ENCODE peak calls at places on chromosomes 6 and 20, in seven cellular contexts. P, Q, S, T, V, J and I are unnamed samples.

GRCh38 chr6:169250660-169251059 is 3.0 kb downstream of the THBS2 start:
- DNase-seq in T (peak), P (no peak), J (peak), V (no peak), Q (no peak), S (no peak), I (no peak)

GRCh38 chr6:35034411-35035171 is 106.5 kb downstream of the TCP11 start:
- DNase-seq in P (peak), V (no peak), J (no peak), T (no peak), S (no peak), Q (no peak), I (no peak)

GRCh38 chr20:62887147-62887859 is 25.7 kb upstream of the TCFL5 start:
- DNase-seq in S (peak), Q (peak), J (peak), P (peak), T (peak), V (peak), I (no peak)

GRCh38 chr6:14824835-14825223 is 421.0 kb upstream of the JARID2 start:
- DNase-seq in T (no peak), Q (no peak), P (no peak), J (no peak), S (no peak), V (no peak), I (no peak)

GRCh38 chr6:44593539-44593944 is 206.0 kb downstream of the CDC5L start:
- DNase-seq in V (peak), S (peak), J (peak), T (no peak), P (no peak), Q (peak), I (no peak)

GRCh38 chr20:53061305-53061704 is 89.1 kb downstream of the TSHZ2 start:
- DNase-seq in S (no peak), T (no peak), Q (no peak), P (no peak), J (no peak), V (no peak), I (no peak)

GRCh38 chr6:36032245-36032644 is 4.6 kb downstream of the MAPK14 start:
- DNase-seq in Q (no peak), V (no peak), S (no peak), T (no peak), J (no peak), P (no peak), I (no peak)

GRCh38 chr6:1597924-1598323 is 11.8 kb upstream of the FOXC1 start:
- DNase-seq in P (no peak), T (no peak), V (no peak), Q (no peak), S (no peak), J (peak), I (peak)

GRCh38 chr6:1820165-1820564 is 210.4 kb downstream of the FOXC1 start:
- DNase-seq in P (no peak), T (peak), Q (no peak), J (peak), S (no peak), V (no peak), I (no peak)

GRCh38 chr6:150267686-150268561 is 100.9 kb upstream of the IYD start:
- DNase-seq in Q (no peak), S (peak), P (no peak), T (peak), J (peak), V (no peak), I (no peak)

GRCh38 chr6:40806479-40806878 is 219.3 kb upstream of the LRFN2 start:
- DNase-seq in Q (no peak), J (peak), V (no peak), T (no peak), P (no peak), S (no peak), I (no peak)

GRCh38 chr6:141354191-141354950 is 778.4 kb upstream of the GJE1 start:
- DNase-seq in T (no peak), P (no peak), Q (no peak), V (no peak), S (no peak), J (no peak), I (no peak)

GRCh38 chr20:45821942-45822341 is 5.2 kb downstream of the TNNC2 start:
- DNase-seq in V (no peak), P (no peak), Q (no peak), J (no peak), S (no peak), T (no peak), I (no peak)

GRCh38 chr6:34386316-34387137 is 5.9 kb downstream of the NUDT3 start:
- DNase-seq in V (no peak), S (no peak), P (no peak), T (peak), Q (no peak), J (peak), I (no peak)

GRCh38 chr6:87779542-87779941 is 77.5 kb upstream of the AKIRIN2 start:
- DNase-seq in J (no peak), T (no peak), V (no peak), P (no peak), S (no peak), Q (no peak), I (no peak)

GRCh38 chr6:25219147-25219546 is 60.0 kb upstream of the CARMIL1 start:
- DNase-seq in P (no peak), T (no peak), S (no peak), J (no peak), Q (no peak), V (no peak), I (no peak)

GRCh38 chr20:62652051-62652893 is 10.0 kb downstream of the SLCO4A1 start:
- DNase-seq in J (peak), T (peak), V (no peak), P (peak), S (peak), Q (peak), I (peak)

GRCh38 chr20:63555661-63556381 is 1.9 kb downstream of the FNDC11 start:
- DNase-seq in J (no peak), T (no peak), S (no peak), V (no peak), Q (no peak), P (no peak), I (no peak)

GRCh38 chr20:35617397-35618031 is 1.9 kb downstream of the SPAG4 start:
- DNase-seq in S (peak), P (peak), Q (peak), V (peak), T (peak), J (peak), I (peak)

GRCh38 chr6:36195471-36196048 is 984 bp upstream of the BRPF3 start:
- DNase-seq in Q (peak), S (no peak), J (peak), V (no peak), P (no peak), T (no peak), I (no peak)

GRCh38 chr20:21360686-21361085 is 36.6 kb downstream of the NKX2-4 start:
- DNase-seq in T (peak), V (no peak), J (no peak), P (no peak), Q (no peak), S (no peak), I (no peak)

GRCh38 chr6:32666420-32667300 is at the start of gene HLA-DQB1:
- DNase-seq in V (no peak), Q (peak), J (peak), T (no peak), P (no peak), S (peak), I (no peak)

GRCh38 chr6:109059591-109060021 is 35.0 kb downstream of the SESN1 start:
- DNase-seq in P (no peak), S (no peak), Q (no peak), J (peak), V (no peak), T (no peak), I (no peak)

GRCh38 chr6:125781307-125781868 is 9.4 kb upstream of the NCOA7 start:
- DNase-seq in V (no peak), T (no peak), Q (no peak), P (no peak), J (peak), S (no peak), I (peak)

GRCh38 chr6:108652375-108652774 is 91.7 kb downstream of the FOXO3 start:
- DNase-seq in Q (no peak), S (no peak), T (no peak), V (no peak), J (no peak), P (no peak), I (no peak)

GRCh38 chr6:35728663-35729348 is 8.0 kb upstream of the ARMC12 start:
- DNase-seq in P (peak), S (no peak), T (no peak), V (peak), Q (no peak), J (peak), I (peak)

GRCh38 chr6:33739611-33740010 is 7.1 kb downstream of the IP6K3 start:
- DNase-seq in J (no peak), T (no peak), P (no peak), V (no peak), Q (no peak), S (no peak), I (no peak)

GRCh38 chr6:39861663-39862062 is 69.5 kb downstream of the DAAM2 start:
- DNase-seq in T (no peak), Q (no peak), P (no peak), J (no peak), V (no peak), S (no peak), I (no peak)

GRCh38 chr6:77561768-77562314 is 91.0 kb upstream of the MEI4 start:
- DNase-seq in S (no peak), V (peak), P (no peak), J (no peak), T (no peak), Q (no peak), I (no peak)

GRCh38 chr6:4763921-4764320 is 12.3 kb upstream of the CDYL start:
- DNase-seq in Q (no peak), P (no peak), T (no peak), J (no peak), S (no peak), V (no peak), I (no peak)

GRCh38 chr6:84137989-84138575 is 89.4 kb downstream of the CEP162 start:
- DNase-seq in S (no peak), Q (no peak), V (no peak), T (no peak), P (no peak), J (peak), I (no peak)

GRCh38 chr6:72040106-72040505 is 153.8 kb downstream of the RIMS1 start:
- DNase-seq in S (no peak), P (no peak), T (no peak), Q (peak), V (no peak), J (no peak), I (no peak)

DNA sequence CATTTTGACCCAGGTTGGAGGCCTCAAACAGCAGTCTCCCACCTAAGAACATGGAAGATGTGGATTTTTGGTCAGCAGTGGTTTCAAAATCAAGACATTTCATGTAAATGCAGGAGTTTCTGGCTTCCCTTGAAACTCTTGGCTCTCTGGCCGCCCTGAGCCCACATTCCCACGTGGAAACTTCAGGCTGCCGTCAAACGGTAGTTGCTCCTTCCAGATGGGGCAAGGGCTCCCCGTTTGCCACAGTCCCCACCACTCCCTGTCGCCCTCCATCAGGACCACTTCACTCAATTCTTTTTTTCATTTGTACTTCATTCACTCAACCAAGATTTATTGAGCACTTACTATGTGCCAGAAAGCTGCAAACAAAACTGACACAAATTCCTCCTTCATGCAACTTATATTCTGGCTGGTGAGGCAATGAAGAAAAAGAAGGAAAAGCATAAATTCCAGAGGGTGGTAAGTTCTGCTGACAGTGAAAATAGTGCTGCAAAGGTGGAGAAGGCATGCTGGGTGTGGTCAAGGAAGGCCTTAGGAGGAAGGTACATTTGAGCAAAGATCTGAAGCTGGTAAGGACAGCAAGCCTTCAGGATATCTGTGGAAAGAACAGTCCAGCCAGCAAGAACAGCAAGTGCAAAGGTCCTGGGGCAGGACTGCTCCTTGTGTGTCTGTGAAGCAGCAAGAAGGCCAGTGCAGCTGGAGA is 62.9 kb upstream of the PTPN1 start:
- DNase-seq in V (no peak), J (no peak), P (no peak), S (no peak), T (no peak), Q (no peak), I (no peak)
- TF ChIP-seq CTCF in V (no peak), J (no peak), P (no peak), S (no peak), T (no peak), Q (no peak), I (no peak)

DNA sequence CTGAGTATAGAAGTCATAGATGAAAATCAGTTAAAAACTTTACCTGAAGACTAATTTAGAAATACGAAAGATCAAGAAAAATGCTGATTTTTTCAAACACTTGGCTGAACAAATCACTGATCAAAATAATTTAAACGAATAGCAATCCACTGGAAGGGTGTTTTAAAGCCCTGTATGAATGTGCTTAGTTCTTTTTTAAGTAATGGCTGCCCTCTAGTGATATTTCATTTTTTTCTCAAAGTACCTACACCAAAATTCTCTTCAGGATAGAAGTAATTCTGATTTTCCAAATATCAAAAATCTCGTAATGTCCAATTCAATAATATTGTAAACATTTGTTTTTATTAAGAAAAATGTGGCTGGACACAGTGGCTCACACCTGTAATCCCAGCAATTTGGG is 32.5 kb downstream of the AKAP7 start:
- DNase-seq in T (no peak), V (no peak), J (no peak), P (no peak), S (no peak), Q (no peak), I (no peak)
- TF ChIP-seq CTCF in T (peak), V (no peak), J (no peak), P (peak), S (no peak), Q (no peak), I (no peak)

GRCh38 chr6:90436403-90436802 is 139.8 kb upstream of the BACH2 start:
- DNase-seq in P (no peak), T (no peak), S (no peak), V (no peak), J (no peak), Q (no peak), I (no peak)

GRCh38 chr6:90432408-90432775 is 135.7 kb upstream of the BACH2 start:
- DNase-seq in V (no peak), J (no peak), Q (no peak), T (no peak), S (no peak), P (no peak), I (no peak)

GRCh38 chr6:90432937-90433336 is 136.3 kb upstream of the BACH2 start:
- DNase-seq in S (no peak), J (no peak), P (no peak), V (no peak), T (no peak), Q (no peak), I (no peak)

GRCh38 chr6:90435207-90435899 is 138.7 kb upstream of the BACH2 start:
- DNase-seq in J (no peak), Q (peak), S (no peak), T (no peak), P (no peak), V (no peak), I (no peak)

GRCh38 chr6:90434096-90434495 is 137.5 kb upstream of the BACH2 start:
- DNase-seq in S (no peak), P (no peak), J (no peak), V (no peak), Q (peak), T (no peak), I (no peak)
- TF ChIP-seq CTCF in S (no peak), P (peak), J (no peak), V (peak), Q (no peak), T (peak), I (no peak)

GRCh38 chr6:127120109-127120786 is 1.8 kb downstream of the RSPO3 start:
- DNase-seq in S (no peak), P (no peak), Q (no peak), V (no peak), J (peak), T (no peak), I (no peak)

GRCh38 chr6:127124196-127124595 is 5.7 kb downstream of the RSPO3 start:
- DNase-seq in J (no peak), Q (no peak), T (no peak), S (no peak), P (no peak), V (no peak), I (no peak)

GRCh38 chr6:127120787-127121636 is 2.5 kb downstream of the RSPO3 start:
- DNase-seq in S (peak), V (peak), T (peak), Q (peak), P (peak), J (peak), I (peak)

GRCh38 chr6:127119361-127120108 is 1.1 kb downstream of the RSPO3 start:
- DNase-seq in V (peak), S (no peak), J (peak), T (no peak), P (no peak), Q (peak), I (peak)

GRCh38 chr6:127121637-127121960 is 3.1 kb downstream of the RSPO3 start:
- DNase-seq in P (no peak), J (no peak), T (no peak), S (no peak), Q (no peak), V (no peak), I (no peak)
- TF ChIP-seq CTCF in P (no peak), J (no peak), T (no peak), S (no peak), Q (no peak), V (no peak), I (no peak)

DNA sequence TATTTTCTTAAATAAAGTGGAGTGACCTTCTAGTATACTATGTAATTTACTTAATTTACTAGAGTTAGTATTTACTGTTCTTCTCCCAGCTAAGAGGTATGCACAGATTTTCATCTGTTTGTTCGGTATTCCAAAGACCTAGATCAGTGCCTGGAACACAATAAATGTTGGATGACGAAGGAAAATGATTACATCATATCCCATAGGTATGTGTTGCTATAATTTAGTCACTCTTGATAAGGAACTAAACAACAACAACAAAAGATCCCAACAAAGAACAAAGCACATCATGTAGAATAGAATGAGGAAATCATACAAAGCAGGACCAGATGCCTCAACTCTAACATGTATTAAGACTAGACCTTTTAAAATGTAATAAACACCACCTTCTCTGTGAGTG is 89.6 kb upstream of the ADGRF1 start:
- DNase-seq in Q (no peak), P (no peak), T (no peak), S (no peak), V (no peak), J (no peak), I (no peak)
- TF ChIP-seq CTCF in Q (no peak), P (no peak), T (no peak), S (no peak), V (no peak), J (no peak), I (no peak)

GRCh38 chr6:146029573-146030184 is 817 bp downstream of the GRM1 start:
- DNase-seq in J (no peak), S (no peak), P (no peak), V (no peak), T (no peak), Q (no peak), I (no peak)

GRCh38 chr6:146028835-146029572 is at the start of gene GRM1:
- DNase-seq in J (no peak), T (no peak), Q (no peak), S (no peak), P (no peak), V (no peak), I (no peak)

GRCh38 chr6:146026873-146027272 is 2.0 kb upstream of the GRM1 start:
- DNase-seq in Q (no peak), P (no peak), J (no peak), T (no peak), S (no peak), V (no peak), I (no peak)

GRCh38 chr6:146028250-146028789 is 542 bp upstream of the GRM1 start:
- DNase-seq in J (peak), P (peak), T (no peak), S (peak), Q (peak), V (peak), I (peak)

DNA sequence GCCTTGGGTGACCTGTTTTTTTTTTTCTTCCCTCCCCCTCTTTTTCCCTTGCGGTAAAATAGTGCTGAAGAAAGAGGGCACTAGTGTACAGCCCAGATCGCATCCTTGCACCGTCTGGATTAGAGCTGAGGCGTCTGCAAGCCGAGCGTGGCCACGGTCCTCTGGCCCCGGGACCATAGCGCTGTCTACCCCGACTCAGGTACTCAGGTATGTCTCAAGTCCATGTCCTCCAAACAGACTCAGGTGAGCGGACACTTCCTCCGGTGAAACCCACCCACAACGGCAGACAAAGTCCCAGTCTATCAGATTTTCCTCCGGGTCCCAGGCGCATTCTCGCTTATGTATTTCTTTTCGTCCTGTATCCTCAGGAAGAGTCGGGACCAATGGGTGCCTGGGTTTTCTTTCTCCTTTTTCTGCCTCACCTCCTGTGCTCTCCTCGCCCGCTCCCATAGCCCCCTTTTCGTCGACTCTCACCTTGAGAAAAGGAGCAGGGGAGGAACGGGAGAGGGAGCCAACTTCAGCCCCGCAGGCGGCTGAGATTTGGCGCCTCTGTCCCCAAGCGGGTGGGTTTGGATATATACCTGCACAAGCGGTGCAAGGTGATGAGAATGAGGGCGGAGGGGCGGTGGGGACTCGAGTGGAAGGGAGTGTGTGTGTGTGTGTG is 1.1 kb upstream of the GRM1 start:
- DNase-seq in S (no peak), J (no peak), P (no peak), V (peak), T (no peak), Q (peak), I (no peak)
- TF ChIP-seq CTCF in S (no peak), J (no peak), P (no peak), V (peak), T (no peak), Q (peak), I (no peak)